ENCODE peak calls at places on chromosomes 5 and 9, in six cellular contexts. I is uterus, D is fibroblast of mammary gland, X is fibroblast of lung, Q is colonic mucosa, E is IMR-90. H is an unnamed sample.
A peak's percentile ranks its signal among the peaks of the same experiment; 100 is the strongest.

GRCh38 chr9:20297646-20298084 is 324.6 kb downstream of the MLLT3 start:
- DNase-seq in D (peak; percentile 82), Q (no peak), X (peak; percentile 84), E (peak; percentile 88), I (peak; percentile 63), H (no peak)

GRCh38 chr5:76542887-76543690 is 80.1 kb downstream of the F2RL2 start:
- DNase-seq in D (no peak), I (no peak), Q (no peak), E (peak; percentile 18), X (no peak), H (no peak)

GRCh38 chr5:102107865-102108264 is 188.2 kb downstream of the SLCO4C1 start:
- DNase-seq in D (no peak), X (no peak), I (no peak), E (no peak), Q (no peak), H (no peak)

GRCh38 chr5:26148569-26149107 is 889.7 kb downstream of the CDH9 start:
- DNase-seq in X (no peak), Q (no peak), E (no peak), I (no peak), D (no peak), H (no peak)

GRCh38 chr5:148540636-148541035 is 113.7 kb downstream of the HTR4 start:
- DNase-seq in Q (no peak), X (no peak), E (no peak), D (no peak), I (no peak), H (no peak)

GRCh38 chr5:151239237-151239861 is 13.6 kb upstream of the GM2A start:
- DNase-seq in Q (peak; percentile 53), D (peak; percentile 72), I (peak; percentile 85), X (peak; percentile 45), E (peak; percentile 63), H (peak; percentile 34)

GRCh38 chr9:85425153-85425611 is 316.6 kb downstream of the AGTPBP1 start:
- DNase-seq in I (no peak), Q (peak; percentile 65), D (peak; percentile 46), X (peak; percentile 39), E (no peak), H (no peak)

GRCh38 chr5:149935431-149935901 is 9.1 kb downstream of the PDE6A start:
- DNase-seq in I (no peak), D (no peak), Q (no peak), X (no peak), E (no peak), H (no peak)

GRCh38 chr5:138180183-138180782 is 1.4 kb downstream of the KIF20A start:
- DNase-seq in D (peak; percentile 70), X (peak; percentile 48), I (no peak), Q (no peak), E (peak; percentile 64), H (peak; percentile 20)

GRCh38 chr9:114324492-114324891 is 1.6 kb downstream of the ORM1 start:
- DNase-seq in D (no peak), E (no peak), X (no peak), I (no peak), Q (no peak), H (no peak)
- H3K4me3 ChIP-seq in D (no peak overlapping the region), E (no peak overlapping the region), X (no peak overlapping the region), I (no peak overlapping the region), Q (no peak overlapping the region), H (no peak overlapping the region)

DNA sequence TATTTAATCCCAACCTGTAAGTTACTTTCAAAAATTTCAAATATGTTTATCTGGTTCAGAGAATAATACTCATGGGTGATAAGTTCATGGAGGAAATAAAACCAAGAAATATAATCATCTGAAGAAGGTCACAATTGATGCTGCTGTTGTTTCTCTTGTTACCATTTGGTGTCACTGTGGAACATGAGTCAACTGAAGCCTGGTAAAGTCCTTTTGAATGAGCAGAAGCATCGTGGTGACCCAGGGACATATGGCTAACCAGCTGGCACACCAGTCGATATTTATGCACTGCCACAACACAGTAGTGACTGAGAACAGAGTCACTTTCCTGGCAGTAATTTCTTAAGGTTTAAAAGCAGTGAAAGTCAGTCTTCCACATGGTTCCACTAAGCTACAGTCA is 612.9 kb upstream of the TLE4 start:
- DNase-seq in Q (no peak), D (peak; percentile 5), I (no peak), E (no peak), X (no peak), H (no peak)
- TF ChIP-seq CTCF in Q (no peak), D (peak; percentile 4), I (no peak), E (no peak), X (no peak), H (no peak)

GRCh38 chr5:159195775-159196174 is 13.6 kb downstream of the RNF145 start:
- DNase-seq in X (no peak), E (no peak), D (no peak), I (no peak), Q (no peak), H (no peak)

GRCh38 chr5:159199780-159200179 is 9.6 kb downstream of the RNF145 start:
- DNase-seq in X (no peak), I (no peak), D (no peak), Q (no peak), E (no peak), H (no peak)

GRCh38 chr5:159202151-159202550 is 7.2 kb downstream of the RNF145 start:
- DNase-seq in D (no peak), E (no peak), X (no peak), I (no peak), Q (no peak), H (peak; percentile 61)

GRCh38 chr5:159199225-159199624 is 10.1 kb downstream of the RNF145 start:
- DNase-seq in Q (no peak), I (no peak), X (no peak), D (no peak), E (no peak), H (no peak)

GRCh38 chr5:159198063-159199036 is 11.0 kb downstream of the RNF145 start:
- DNase-seq in D (no peak), E (no peak), Q (no peak), X (no peak), I (no peak), H (no peak)
- H3K4me3 ChIP-seq in D (no peak overlapping the region), E (no peak overlapping the region), Q (no peak overlapping the region), X (no peak overlapping the region), I (no peak overlapping the region), H (no peak overlapping the region)

GRCh38 chr9:23322392-23322791 is 503.6 kb downstream of the ELAVL2 start:
- DNase-seq in X (no peak), E (peak; percentile 0), D (peak; percentile 10), Q (no peak), I (no peak), H (no peak)
- TF ChIP-seq CTCF in X (peak; percentile 33), E (peak; percentile 37), D (peak; percentile 36), Q (no peak), I (no peak), H (peak; percentile 37)

DNA sequence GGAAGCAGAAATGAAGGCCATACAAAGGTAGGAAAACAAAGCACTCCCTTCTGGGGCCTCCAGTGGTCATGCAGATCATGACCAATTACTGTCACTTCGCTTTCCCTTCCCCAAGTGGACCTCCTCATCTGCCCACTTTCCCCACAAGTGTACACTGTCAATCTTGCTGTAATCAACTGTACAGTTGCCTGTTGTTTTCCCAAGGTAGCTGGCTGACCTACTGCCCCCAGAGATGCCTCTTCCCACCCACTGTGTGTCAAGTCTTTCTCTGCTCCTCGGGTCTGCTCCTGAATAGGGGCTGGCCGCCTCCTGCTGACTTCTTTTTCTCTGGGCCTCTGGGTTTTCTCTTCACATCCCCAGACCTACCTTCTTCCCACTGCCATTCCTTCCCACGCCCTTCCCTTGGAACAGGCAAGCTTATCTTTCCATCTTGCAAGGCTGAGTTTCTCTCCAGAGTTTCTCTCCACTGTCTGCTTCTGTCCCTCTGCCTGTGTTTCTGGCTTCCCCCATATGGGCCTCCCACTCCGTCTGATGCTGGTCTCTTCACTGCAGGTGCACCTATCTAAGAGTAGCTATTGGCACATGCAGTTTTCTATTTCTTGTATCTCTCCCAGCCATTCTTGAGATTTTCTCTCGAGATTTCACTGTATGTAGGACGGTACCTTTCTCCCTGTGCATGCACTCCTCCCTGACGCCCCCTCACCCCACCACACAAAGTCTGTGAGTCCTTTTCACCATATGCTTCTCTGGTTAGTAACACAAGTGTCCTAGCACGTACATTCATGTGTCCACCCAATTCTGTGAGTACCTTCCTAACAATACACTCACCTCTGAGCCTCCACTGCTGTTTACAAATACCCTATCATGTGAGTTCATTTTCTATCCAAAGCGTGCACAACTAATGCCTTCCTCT is 2.3 kb downstream of the ELL2 start:
- DNase-seq in D (peak; percentile 49), X (peak; percentile 34), E (peak; percentile 33), Q (no peak), I (no peak), H (no peak)
- H3K4me3 ChIP-seq in D (peak overlapping the region; percentile 77), X (peak overlapping the region; percentile 93), E (peak overlapping the region; percentile 99), Q (peak overlapping the region; percentile 88), I (no peak overlapping the region), H (peak overlapping the region; percentile 96)